ENCODE peak calls at places on chromosomes 16 and 17, in four cellular contexts. S, Y, W and Q are unnamed samples.

GRCh38 chr16:3573146-3573815 is 3.9 kb downstream of the NLRC3 start:
- DNase-seq in S (no peak), Y (no peak), W (no peak), Q (no peak)

GRCh38 chr17:205817-206216 is 24.4 kb upstream of the DOC2B start:
- DNase-seq in S (no peak), Y (no peak), W (no peak), Q (no peak)

GRCh38 chr17:51722994-51723393 is 435.5 kb downstream of the CA10 start:
- DNase-seq in S (no peak), Y (no peak), W (no peak), Q (no peak)

GRCh38 chr17:31085563-31085962 is 9.2 kb upstream of the NF1 start:
- DNase-seq in S (no peak), Y (no peak), W (no peak), Q (no peak)

GRCh38 chr17:82696916-82697807 is 1.3 kb downstream of the RAB40B start:
- DNase-seq in S (peak; percentile 63), Y (no peak), W (no peak), Q (no peak)

GRCh38 chr17:64780096-64781012 is 118.2 kb upstream of the SMURF2 start:
- DNase-seq in S (peak; percentile 50), Y (no peak), W (peak; percentile 73), Q (no peak)

GRCh38 chr16:27286446-27286845 is 17.9 kb upstream of the NSMCE1 start:
- DNase-seq in S (no peak), Y (peak; percentile 75), W (no peak), Q (no peak)

GRCh38 chr16:58513874-58514273 is 1.4 kb upstream of the SETD6 start:
- DNase-seq in S (no peak), Y (no peak), W (no peak), Q (no peak)

GRCh38 chr16:1958715-1959268 is 546 bp upstream of the NDUFB10 start:
- DNase-seq in S (peak; percentile 63), Y (no peak), W (no peak), Q (no peak)

GRCh38 chr16:67245674-67246080 is 1.6 kb downstream of the FHOD1 start:
- DNase-seq in S (no peak), Y (no peak), W (no peak), Q (no peak)

GRCh38 chr17:32828822-32829221 is 48.1 kb downstream of the MYO1D start:
- DNase-seq in S (no peak), Y (no peak), W (no peak), Q (no peak)

GRCh38 chr17:79965806-79966205 is 69.9 kb downstream of the TBC1D16 start:
- DNase-seq in S (no peak), Y (no peak), W (peak; percentile 74), Q (no peak)

GRCh38 chr16:31149332-31149731 is 534 bp downstream of the PRSS36 start:
- DNase-seq in S (no peak), Y (no peak), W (no peak), Q (no peak)

GRCh38 chr16:49471038-49471727 is 97.6 kb downstream of the C16orf78 start:
- DNase-seq in S (no peak), Y (peak; percentile 56), W (no peak), Q (no peak)

GRCh38 chr17:45170976-45171337 is 9.3 kb downstream of the HEXIM2 start:
- DNase-seq in S (no peak), Y (no peak), W (peak; percentile 91), Q (no peak)

GRCh38 chr16:54936979-54937672 is 6.5 kb downstream of the IRX5 start:
- DNase-seq in S (no peak), Y (peak; percentile 88), W (no peak), Q (peak; percentile 84)

GRCh38 chr17:7081341-7082062 is 1.5 kb upstream of the CLEC10A start:
- DNase-seq in S (no peak), Y (no peak), W (peak; percentile 54), Q (no peak)

GRCh38 chr16:1784977-1785845 is 2.5 kb downstream of the NUBP2 start:
- DNase-seq in S (peak; percentile 36), Y (no peak), W (no peak), Q (no peak)

GRCh38 chr16:72493681-72494415 is 321.9 kb upstream of the PMFBP1 start:
- DNase-seq in S (no peak), Y (no peak), W (no peak), Q (no peak)

GRCh38 chr16:80580109-80580832 is 39.5 kb downstream of the DYNLRB2 start:
- DNase-seq in S (no peak), Y (no peak), W (no peak), Q (no peak)

GRCh38 chr16:52649870-52650269 is 102.9 kb upstream of the TOX3 start:
- DNase-seq in S (no peak), Y (no peak), W (no peak), Q (no peak)

GRCh38 chr16:50153648-50154368 is 702 bp downstream of the TENT4B start:
- DNase-seq in S (peak; percentile 54), Y (no peak), W (no peak), Q (peak; percentile 72)

GRCh38 chr17:50541916-50542688 is 4.9 kb upstream of the SPATA20 start:
- DNase-seq in S (peak; percentile 92), Y (peak; percentile 96), W (peak; percentile 90), Q (peak; percentile 93)
- TF ChIP-seq CTCF in S (no peak), Y (peak; percentile 29), W (no peak), Q (peak; percentile 30)

GRCh38 chr17:28612936-28613872 is 781 bp downstream of the RSKR start:
- DNase-seq in S (no peak), Y (no peak), W (no peak), Q (no peak)
- TF ChIP-seq CTCF in S (peak; percentile 12), Y (peak; percentile 69), W (peak; percentile 54), Q (peak; percentile 81)

GRCh38 chr16:87735270-87736002 is 30.4 kb downstream of the KLHDC4 start:
- DNase-seq in S (no peak), Y (no peak), W (no peak), Q (no peak)
- TF ChIP-seq CTCF in S (no peak), Y (no peak), W (no peak), Q (no peak)

DNA sequence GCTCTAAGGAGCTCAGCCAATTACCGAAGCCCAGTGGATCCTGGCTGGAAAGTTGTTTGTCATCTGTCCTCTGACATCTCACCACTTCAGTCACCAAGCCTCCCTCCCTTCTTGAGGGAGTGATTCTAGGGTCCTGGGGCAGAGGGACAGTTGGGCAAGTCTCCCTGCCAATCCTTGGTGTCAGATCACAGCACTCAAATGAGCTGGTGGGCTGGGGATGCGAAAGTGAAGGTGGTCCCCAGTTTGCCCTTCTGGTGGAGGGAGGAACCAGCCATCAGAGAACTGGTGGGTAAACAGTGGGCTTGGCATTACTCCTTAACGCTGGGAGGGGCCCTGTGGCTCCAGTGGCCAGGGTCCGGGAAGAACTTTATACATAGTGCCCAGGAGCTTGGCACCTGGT is 4.4 kb upstream of the CALB2 start:
- DNase-seq in S (no peak), Y (peak; percentile 68), W (no peak), Q (peak; percentile 31)
- TF ChIP-seq CTCF in S (no peak), Y (no peak), W (no peak), Q (no peak)

GRCh38 chr16:11233727-11234376 is 22.2 kb downstream of the SOCS1 start:
- DNase-seq in S (no peak), Y (no peak), W (no peak), Q (no peak)
- TF ChIP-seq CTCF in S (no peak), Y (no peak), W (no peak), Q (no peak)

DNA sequence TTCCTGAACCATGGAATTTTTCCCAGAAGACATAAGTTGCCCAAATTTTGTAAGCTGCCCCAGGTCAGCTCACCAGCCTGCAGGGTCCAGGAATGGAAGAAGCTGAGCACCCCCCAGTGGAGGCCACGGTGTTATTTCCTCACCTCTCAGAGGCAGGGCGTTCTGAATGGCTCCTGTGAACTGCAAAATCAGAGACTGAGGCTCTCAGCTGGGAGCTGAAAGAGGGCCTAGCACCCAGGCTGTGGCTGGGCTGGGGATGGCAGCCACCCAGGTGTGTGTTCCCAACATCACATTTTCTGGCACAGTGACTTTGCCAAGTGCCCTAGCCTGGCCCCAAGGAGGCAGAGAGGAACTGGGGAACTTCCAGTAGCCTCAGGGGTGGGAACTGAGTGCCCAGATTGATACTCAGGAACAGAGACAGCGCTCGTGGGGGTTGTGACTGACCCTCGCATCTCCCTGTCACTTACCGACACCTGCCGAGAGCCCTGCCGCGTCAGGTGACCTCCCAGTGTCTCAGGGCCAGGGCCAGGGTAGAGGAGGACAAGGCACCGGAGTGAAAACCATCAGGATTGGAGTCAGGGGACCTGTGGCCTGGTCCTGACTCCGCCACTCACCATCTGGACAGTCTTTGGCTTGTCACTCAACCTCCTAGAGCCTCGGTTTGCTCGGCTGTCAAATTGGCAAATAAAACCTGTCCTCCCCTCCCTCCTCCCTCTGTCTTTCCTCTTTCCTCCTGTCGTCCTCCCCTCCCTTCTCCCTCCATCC is 11.3 kb downstream of the CACNG4 start:
- DNase-seq in S (no peak), Y (no peak), W (no peak), Q (no peak)
- TF ChIP-seq CTCF in S (no peak), Y (peak; percentile 18), W (no peak), Q (peak; percentile 46)